ENCODE peak calls at places on chromosomes 12 and 14, in seven cellular contexts. I is activated T-cell treated with anti-CD3 and anti-CD28 coated beads for 4 hours; Q is hepatic stellate cell; W is neuronal stem cell; L is HEK293T; G is occipital lobe; A is CD8-positive, alpha-beta memory T cell. V is an unnamed sample.

GRCh38 chr12:98274430-98275130 is 240.8 kb upstream of the TMPO start:
- DNase-seq in I (no peak), W (no peak), L (no peak), G (no peak), Q (no peak), A (no peak), V (no peak)

GRCh38 chr12:117671734-117672133 is 297.1 kb downstream of the KSR2 start:
- DNase-seq in A (no peak), Q (no peak), I (no peak), L (peak), W (peak), G (no peak), V (no peak)

GRCh38 chr14:22460461-22461195 is 128.4 kb downstream of the DAD1 start:
- DNase-seq in I (no peak), Q (no peak), A (no peak), L (no peak), W (no peak), G (no peak), V (no peak)

GRCh38 chr12:124877423-124877822 is 13.8 kb upstream of the SCARB1 start:
- DNase-seq in W (no peak), Q (no peak), A (no peak), L (no peak), G (no peak), I (no peak), V (no peak)

GRCh38 chr14:98564541-98564940 is 707.5 kb downstream of the BCL11B start:
- DNase-seq in L (no peak), I (no peak), W (no peak), G (no peak), Q (no peak), A (no peak), V (no peak)

GRCh38 chr14:90674043-90674670 is 142.1 kb downstream of the TTC7B start:
- DNase-seq in I (no peak), A (no peak), L (no peak), Q (no peak), W (no peak), G (no peak), V (no peak)

GRCh38 chr12:75820848-75821578 is 210.6 kb downstream of the PHLDA1 start:
- DNase-seq in I (no peak), A (no peak), G (no peak), Q (no peak), L (no peak), W (no peak), V (no peak)

GRCh38 chr12:62882140-62882539 is 52.8 kb downstream of the PPM1H start:
- DNase-seq in G (no peak), Q (no peak), L (no peak), A (no peak), I (no peak), W (no peak), V (no peak)

GRCh38 chr12:53205747-53206146 is 1.3 kb downstream of the ITGB7 start:
- DNase-seq in A (peak), Q (peak), I (no peak), W (no peak), G (no peak), L (no peak), V (no peak)

GRCh38 chr14:104567957-104568225 is 11.7 kb upstream of the C14orf180 start:
- DNase-seq in Q (no peak), W (no peak), L (no peak), G (no peak), I (no peak), A (no peak), V (no peak)

GRCh38 chr12:115407723-115408122 is 723.7 kb upstream of the TBX3 start:
- DNase-seq in I (no peak), Q (no peak), A (no peak), G (no peak), L (no peak), W (no peak), V (no peak)

GRCh38 chr14:88225721-88226120 is 97.3 kb downstream of the KCNK10 start:
- DNase-seq in G (no peak), W (peak), I (no peak), L (no peak), Q (no peak), A (no peak), V (no peak)

GRCh38 chr12:13816394-13816793 is 165.0 kb downstream of the GRIN2B start:
- DNase-seq in Q (no peak), G (peak), I (no peak), W (peak), L (no peak), A (no peak), V (no peak)

GRCh38 chr14:50941151-50941550 is 3.1 kb downstream of the PYGL start:
- DNase-seq in W (no peak), L (no peak), I (no peak), G (no peak), A (no peak), Q (no peak), V (no peak)

GRCh38 chr12:30067156-30067555 is 283.4 kb upstream of the TMTC1 start:
- DNase-seq in A (no peak), I (no peak), G (no peak), W (no peak), Q (no peak), L (no peak), V (no peak)

GRCh38 chr14:57714487-57714899 is 151.4 kb downstream of the SLC35F4 start:
- DNase-seq in L (peak), G (no peak), I (no peak), Q (no peak), A (no peak), W (no peak), V (no peak)

GRCh38 chr14:67425603-67426002 is 13.6 kb upstream of the PLEK2 start:
- DNase-seq in L (no peak), A (no peak), G (no peak), W (no peak), Q (no peak), I (no peak), V (no peak)

GRCh38 chr12:2739832-2740641 is 54.7 kb upstream of the FKBP4 start:
- DNase-seq in W (peak), A (no peak), Q (peak), I (no peak), L (no peak), G (peak), V (no peak)

GRCh38 chr12:25811656-25812126 is 146.8 kb upstream of the RASSF8 start:
- DNase-seq in A (no peak), G (no peak), I (no peak), W (no peak), L (peak), Q (no peak), V (no peak)

GRCh38 chr14:81313775-81314429 is 86.2 kb downstream of the STON2 start:
- DNase-seq in G (no peak), A (no peak), I (no peak), W (no peak), L (no peak), Q (no peak), V (no peak)

GRCh38 chr12:1611775-1612174 is 17.3 kb upstream of the WNT5B start:
- DNase-seq in W (no peak), Q (no peak), I (no peak), L (no peak), G (no peak), A (no peak), V (no peak)

GRCh38 chr12:68487721-68488309 is 122.9 kb upstream of the RAP1B start:
- DNase-seq in W (no peak), Q (no peak), L (no peak), G (no peak), A (no peak), I (no peak), V (no peak)

V was measured in cerebellar nuclear complex.